ENCODE peak calls at places on chromosomes 16 and 17, in seven cellular contexts. U is heart left ventricle, L is HEK293T, T is HCEC 1CT, I is fibroblast of pulmonary artery, E is C1 segment of cervical spinal cord, Y is tibial artery. D is an unnamed sample.

GRCh38 chr16:16182918-16183317 is 40.4 kb downstream of the ABCC6 start:
- DNase-seq in U (no peak), L (no peak), T (no peak), I (no peak), E (no peak), Y (no peak), D (no peak)

GRCh38 chr16:13902677-13903076 is 17.3 kb upstream of the ERCC4 start:
- DNase-seq in U (no peak), L (no peak), T (peak; percentile 15), I (peak; percentile 94), E (no peak), Y (no peak), D (no peak)

GRCh38 chr17:67365762-67366192 is 600 bp downstream of the PSMD12 start:
- DNase-seq in U (no peak), L (no peak), T (peak; percentile 41), I (peak; percentile 71), E (no peak), Y (no peak), D (no peak)

GRCh38 chr17:49108318-49108717 is 24.3 kb upstream of the B4GALNT2 start:
- DNase-seq in U (no peak), L (no peak), T (peak; percentile 60), I (peak; percentile 60), E (no peak), Y (no peak), D (no peak)

GRCh38 chr16:7650446-7650845 is 317.8 kb downstream of the RBFOX1 start:
- DNase-seq in U (no peak), L (no peak), T (no peak), I (no peak), E (no peak), Y (no peak), D (no peak)

GRCh38 chr16:88084881-88085280 is 133.6 kb downstream of the BANP start:
- DNase-seq in U (no peak), L (no peak), T (peak; percentile 66), I (peak; percentile 31), E (no peak), Y (no peak), D (no peak)

GRCh38 chr17:30519707-30520106 is 42.5 kb downstream of the GOSR1 start:
- DNase-seq in U (no peak), L (no peak), T (peak; percentile 85), I (peak; percentile 94), E (no peak), Y (no peak), D (no peak)

GRCh38 chr16:86202267-86202666 is 303.3 kb downstream of the IRF8 start:
- DNase-seq in U (no peak), L (no peak), T (no peak), I (no peak), E (no peak), Y (no peak), D (no peak)

GRCh38 chr17:949623-950338 is 29.8 kb downstream of the NXN start:
- DNase-seq in U (no peak), L (no peak), T (no peak), I (no peak), E (no peak), Y (no peak), D (no peak)

GRCh38 chr16:68444058-68444657 is 4.2 kb downstream of the SMPD3 start:
- DNase-seq in U (peak; percentile 33), L (peak; percentile 55), T (no peak), I (peak; percentile 53), E (no peak), Y (no peak), D (no peak)

D was measured in stimulated activated CD4-positive, alpha-beta T cell treated with anti-CD3 and anti-CD28 coated beads, Interleukin-12 subunit alpha, Interleukin-12 subunit beta, amount 100 ng/mL, for 4 hours.